ENCODE peak calls at places on chromosomes 2 and 18, in eight cellular contexts. One of them, this sample, is unnamed.

GRCh38 chr18:45962461-45962860 is 4.7 kb downstream of the EPG5 start:
- DNase-seq in HS-5: peak; percentile 78
- DNase-seq in NB4: peak; percentile 4
- DNase-seq in mesenchymal stem cell: peak; percentile 71
- DNase-seq in epithelial cell of esophagus: peak; percentile 56
- DNase-seq in pancreas: no peak
- DNase-seq in activated naive CD4-positive, alpha-beta T cell: no peak
- DNase-seq in fibroblast of the aortic adventitia: peak; percentile 36
- DNase-seq in this sample: no peak

GRCh38 chr18:8635087-8635486 is 25.9 kb downstream of the RAB12 start:
- DNase-seq in activated naive CD4-positive, alpha-beta T cell: no peak
- DNase-seq in HS-5: no peak
- DNase-seq in fibroblast of the aortic adventitia: peak; percentile 79
- DNase-seq in pancreas: no peak
- DNase-seq in mesenchymal stem cell: no peak
- DNase-seq in epithelial cell of esophagus: no peak
- DNase-seq in NB4: no peak
- DNase-seq in this sample: no peak

GRCh38 chr2:120964819-120965218 is 229.2 kb downstream of the GLI2 start:
- DNase-seq in HS-5: no peak
- DNase-seq in fibroblast of the aortic adventitia: peak; percentile 28
- DNase-seq in activated naive CD4-positive, alpha-beta T cell: no peak
- DNase-seq in NB4: no peak
- DNase-seq in epithelial cell of esophagus: no peak
- DNase-seq in mesenchymal stem cell: peak; percentile 26
- DNase-seq in pancreas: no peak
- DNase-seq in this sample: no peak

GRCh38 chr2:110931648-110932047 is 189.1 kb upstream of the BCL2L11 start:
- DNase-seq in epithelial cell of esophagus: peak; percentile 80
- DNase-seq in activated naive CD4-positive, alpha-beta T cell: no peak
- DNase-seq in NB4: no peak
- DNase-seq in HS-5: peak; percentile 79
- DNase-seq in fibroblast of the aortic adventitia: peak; percentile 54
- DNase-seq in mesenchymal stem cell: no peak
- DNase-seq in pancreas: no peak
- DNase-seq in this sample: no peak

GRCh38 chr2:144650886-144651285 is 131.0 kb upstream of the ZEB2 start:
- DNase-seq in epithelial cell of esophagus: no peak
- DNase-seq in NB4: no peak
- DNase-seq in HS-5: no peak
- DNase-seq in mesenchymal stem cell: no peak
- DNase-seq in fibroblast of the aortic adventitia: no peak
- DNase-seq in pancreas: no peak
- DNase-seq in activated naive CD4-positive, alpha-beta T cell: no peak
- DNase-seq in this sample: no peak

GRCh38 chr2:433216-433615 is 145.3 kb upstream of the ALKAL2 start:
- DNase-seq in activated naive CD4-positive, alpha-beta T cell: no peak
- DNase-seq in mesenchymal stem cell: no peak
- DNase-seq in fibroblast of the aortic adventitia: no peak
- DNase-seq in epithelial cell of esophagus: no peak
- DNase-seq in HS-5: no peak
- DNase-seq in NB4: no peak
- DNase-seq in pancreas: no peak
- DNase-seq in this sample: no peak

GRCh38 chr2:68234405-68234804 is 17.9 kb downstream of the PPP3R1 start:
- DNase-seq in NB4: no peak
- DNase-seq in activated naive CD4-positive, alpha-beta T cell: no peak
- DNase-seq in HS-5: no peak
- DNase-seq in mesenchymal stem cell: no peak
- DNase-seq in fibroblast of the aortic adventitia: no peak
- DNase-seq in epithelial cell of esophagus: no peak
- DNase-seq in pancreas: no peak
- DNase-seq in this sample: no peak

GRCh38 chr18:44458777-44459176 is 221.9 kb upstream of the SETBP1 start:
- DNase-seq in epithelial cell of esophagus: peak; percentile 93
- DNase-seq in activated naive CD4-positive, alpha-beta T cell: no peak
- DNase-seq in NB4: no peak
- DNase-seq in pancreas: no peak
- DNase-seq in HS-5: peak; percentile 40
- DNase-seq in fibroblast of the aortic adventitia: peak; percentile 65
- DNase-seq in mesenchymal stem cell: peak; percentile 54
- DNase-seq in this sample: no peak

GRCh38 chr2:229133155-229133772 is 137.8 kb downstream of the PID1 start:
- DNase-seq in fibroblast of the aortic adventitia: peak; percentile 70
- DNase-seq in activated naive CD4-positive, alpha-beta T cell: no peak
- DNase-seq in pancreas: no peak
- DNase-seq in epithelial cell of esophagus: peak; percentile 77
- DNase-seq in HS-5: no peak
- DNase-seq in mesenchymal stem cell: peak; percentile 36
- DNase-seq in NB4: peak; percentile 41
- DNase-seq in this sample: peak; percentile 12

GRCh38 chr2:212863185-212863588 is 288.2 kb downstream of the IKZF2 start:
- DNase-seq in NB4: peak; percentile 74
- DNase-seq in HS-5: no peak
- DNase-seq in fibroblast of the aortic adventitia: peak; percentile 28
- DNase-seq in mesenchymal stem cell: peak; percentile 26
- DNase-seq in epithelial cell of esophagus: peak; percentile 62
- DNase-seq in pancreas: no peak
- DNase-seq in activated naive CD4-positive, alpha-beta T cell: no peak
- DNase-seq in this sample: peak; percentile 30

GRCh38 chr18:67509711-67510110 is 6.8 kb downstream of the DSEL start:
- DNase-seq in activated naive CD4-positive, alpha-beta T cell: no peak
- DNase-seq in mesenchymal stem cell: peak; percentile 14
- DNase-seq in pancreas: no peak
- DNase-seq in NB4: no peak
- DNase-seq in fibroblast of the aortic adventitia: peak; percentile 85
- DNase-seq in epithelial cell of esophagus: no peak
- DNase-seq in HS-5: no peak
- DNase-seq in this sample: no peak

GRCh38 chr2:135066710-135067109 is 14.6 kb downstream of the RAB3GAP1 start:
- DNase-seq in HS-5: peak; percentile 19
- DNase-seq in fibroblast of the aortic adventitia: no peak
- DNase-seq in mesenchymal stem cell: no peak
- DNase-seq in NB4: no peak
- DNase-seq in epithelial cell of esophagus: peak; percentile 24
- DNase-seq in pancreas: no peak
- DNase-seq in activated naive CD4-positive, alpha-beta T cell: no peak
- DNase-seq in this sample: no peak

GRCh38 chr2:50769416-50769815 is 262.5 kb downstream of the NRXN1 start:
- DNase-seq in epithelial cell of esophagus: no peak
- DNase-seq in HS-5: no peak
- DNase-seq in NB4: no peak
- DNase-seq in mesenchymal stem cell: no peak
- DNase-seq in activated naive CD4-positive, alpha-beta T cell: no peak
- DNase-seq in fibroblast of the aortic adventitia: no peak
- DNase-seq in pancreas: no peak
- DNase-seq in this sample: no peak

GRCh38 chr2:232076736-232077135 is 115.2 kb downstream of the DIS3L2 start:
- DNase-seq in HS-5: no peak
- DNase-seq in activated naive CD4-positive, alpha-beta T cell: no peak
- DNase-seq in fibroblast of the aortic adventitia: no peak
- DNase-seq in NB4: no peak
- DNase-seq in epithelial cell of esophagus: no peak
- DNase-seq in mesenchymal stem cell: no peak
- DNase-seq in pancreas: no peak
- DNase-seq in this sample: no peak

GRCh38 chr18:51133580-51134160 is 63.8 kb downstream of the MEX3C start:
- DNase-seq in pancreas: no peak
- DNase-seq in fibroblast of the aortic adventitia: peak; percentile 26
- DNase-seq in NB4: no peak
- DNase-seq in activated naive CD4-positive, alpha-beta T cell: no peak
- DNase-seq in epithelial cell of esophagus: peak; percentile 5
- DNase-seq in HS-5: no peak
- DNase-seq in mesenchymal stem cell: no peak
- DNase-seq in this sample: no peak

GRCh38 chr2:47023332-47023731 is 107.7 kb upstream of the MCFD2 start:
- DNase-seq in HS-5: no peak
- DNase-seq in epithelial cell of esophagus: no peak
- DNase-seq in fibroblast of the aortic adventitia: no peak
- DNase-seq in NB4: no peak
- DNase-seq in mesenchymal stem cell: no peak
- DNase-seq in activated naive CD4-positive, alpha-beta T cell: no peak
- DNase-seq in pancreas: no peak
- DNase-seq in this sample: no peak

GRCh38 chr2:239963646-239964205 is 61.4 kb downstream of the NDUFA10 start:
- DNase-seq in fibroblast of the aortic adventitia: no peak
- DNase-seq in NB4: no peak
- DNase-seq in epithelial cell of esophagus: no peak
- DNase-seq in activated naive CD4-positive, alpha-beta T cell: no peak
- DNase-seq in mesenchymal stem cell: no peak
- DNase-seq in pancreas: no peak
- DNase-seq in HS-5: no peak
- DNase-seq in this sample: no peak

GRCh38 chr2:19711470-19712372 is 190.1 kb downstream of the TTC32 start:
- DNase-seq in mesenchymal stem cell: peak; percentile 98
- DNase-seq in pancreas: no peak
- DNase-seq in epithelial cell of esophagus: peak; percentile 97
- DNase-seq in HS-5: peak; percentile 97
- DNase-seq in activated naive CD4-positive, alpha-beta T cell: no peak
- DNase-seq in fibroblast of the aortic adventitia: peak; percentile 98
- DNase-seq in NB4: peak; percentile 34
- DNase-seq in this sample: peak; percentile 50

GRCh38 chr2:224260605-224261004 is 141.3 kb downstream of the FAM124B start:
- DNase-seq in fibroblast of the aortic adventitia: peak; percentile 62
- DNase-seq in mesenchymal stem cell: peak; percentile 53
- DNase-seq in NB4: no peak
- DNase-seq in pancreas: no peak
- DNase-seq in epithelial cell of esophagus: no peak
- DNase-seq in activated naive CD4-positive, alpha-beta T cell: no peak
- DNase-seq in HS-5: no peak
- DNase-seq in this sample: no peak

GRCh38 chr18:46104128-46104911 is at the start of gene HAUS1:
- DNase-seq in fibroblast of the aortic adventitia: peak; percentile 70
- DNase-seq in NB4: peak; percentile 91
- DNase-seq in mesenchymal stem cell: peak; percentile 76
- DNase-seq in epithelial cell of esophagus: peak; percentile 85
- DNase-seq in pancreas: peak; percentile 93
- DNase-seq in activated naive CD4-positive, alpha-beta T cell: peak; percentile 50
- DNase-seq in HS-5: peak; percentile 25
- DNase-seq in this sample: peak; percentile 70

GRCh38 chr2:44934024-44934423 is 7.5 kb upstream of the SIX3 start:
- DNase-seq in activated naive CD4-positive, alpha-beta T cell: no peak
- DNase-seq in fibroblast of the aortic adventitia: no peak
- DNase-seq in HS-5: no peak
- DNase-seq in epithelial cell of esophagus: no peak
- DNase-seq in pancreas: no peak
- DNase-seq in mesenchymal stem cell: no peak
- DNase-seq in NB4: peak; percentile 69
- DNase-seq in this sample: no peak

GRCh38 chr18:57352271-57352701 is at the start of gene ST8SIA3:
- DNase-seq in NB4: no peak
- DNase-seq in epithelial cell of esophagus: no peak
- DNase-seq in mesenchymal stem cell: no peak
- DNase-seq in HS-5: no peak
- DNase-seq in activated naive CD4-positive, alpha-beta T cell: no peak
- DNase-seq in pancreas: no peak
- DNase-seq in fibroblast of the aortic adventitia: no peak
- DNase-seq in this sample: no peak

GRCh38 chr2:73077424-73077795 is 5.9 kb upstream of the SFXN5 start:
- DNase-seq in activated naive CD4-positive, alpha-beta T cell: no peak
- DNase-seq in HS-5: no peak
- DNase-seq in epithelial cell of esophagus: no peak
- DNase-seq in fibroblast of the aortic adventitia: no peak
- DNase-seq in NB4: no peak
- DNase-seq in mesenchymal stem cell: no peak
- DNase-seq in pancreas: no peak
- DNase-seq in this sample: no peak

GRCh38 chr2:164868563-164869419 is 27.2 kb upstream of the COBLL1 start:
- DNase-seq in activated naive CD4-positive, alpha-beta T cell: no peak
- DNase-seq in mesenchymal stem cell: peak; percentile 12
- DNase-seq in HS-5: no peak
- DNase-seq in fibroblast of the aortic adventitia: no peak
- DNase-seq in epithelial cell of esophagus: no peak
- DNase-seq in NB4: no peak
- DNase-seq in pancreas: no peak
- DNase-seq in this sample: no peak

GRCh38 chr2:128354731-128355470 is 36.2 kb upstream of the HS6ST1 start:
- DNase-seq in HS-5: no peak
- DNase-seq in NB4: peak; percentile 42
- DNase-seq in fibroblast of the aortic adventitia: peak; percentile 71
- DNase-seq in activated naive CD4-positive, alpha-beta T cell: no peak
- DNase-seq in epithelial cell of esophagus: no peak
- DNase-seq in pancreas: no peak
- DNase-seq in mesenchymal stem cell: no peak
- DNase-seq in this sample: no peak

GRCh38 chr2:220166616-220167015 is 539.2 kb downstream of the SLC4A3 start:
- DNase-seq in epithelial cell of esophagus: no peak
- DNase-seq in mesenchymal stem cell: peak; percentile 33
- DNase-seq in pancreas: no peak
- DNase-seq in HS-5: no peak
- DNase-seq in fibroblast of the aortic adventitia: no peak
- DNase-seq in NB4: no peak
- DNase-seq in activated naive CD4-positive, alpha-beta T cell: no peak
- DNase-seq in this sample: no peak

GRCh38 chr18:9619545-9619944 is 5.2 kb upstream of the PPP4R1 start:
- DNase-seq in HS-5: no peak
- DNase-seq in pancreas: no peak
- DNase-seq in activated naive CD4-positive, alpha-beta T cell: no peak
- DNase-seq in epithelial cell of esophagus: peak; percentile 51
- DNase-seq in NB4: peak; percentile 16
- DNase-seq in fibroblast of the aortic adventitia: peak; percentile 86
- DNase-seq in mesenchymal stem cell: peak; percentile 78
- DNase-seq in this sample: no peak

GRCh38 chr2:170162261-170162612 is 15.7 kb upstream of the MYO3B start:
- DNase-seq in epithelial cell of esophagus: peak; percentile 89
- DNase-seq in mesenchymal stem cell: no peak
- DNase-seq in activated naive CD4-positive, alpha-beta T cell: no peak
- DNase-seq in HS-5: peak; percentile 49
- DNase-seq in NB4: no peak
- DNase-seq in fibroblast of the aortic adventitia: no peak
- DNase-seq in pancreas: no peak
- DNase-seq in this sample: no peak

GRCh38 chr2:39547811-39548719 is 111.0 kb upstream of the MAP4K3 start:
- DNase-seq in HS-5: peak; percentile 89
- DNase-seq in mesenchymal stem cell: peak; percentile 70
- DNase-seq in NB4: no peak
- DNase-seq in epithelial cell of esophagus: peak; percentile 96
- DNase-seq in pancreas: no peak
- DNase-seq in fibroblast of the aortic adventitia: no peak
- DNase-seq in activated naive CD4-positive, alpha-beta T cell: no peak
- DNase-seq in this sample: no peak

GRCh38 chr18:46418657-46419260 is 238.3 kb downstream of the LOXHD1 start:
- DNase-seq in epithelial cell of esophagus: no peak
- DNase-seq in HS-5: no peak
- DNase-seq in activated naive CD4-positive, alpha-beta T cell: no peak
- DNase-seq in pancreas: no peak
- DNase-seq in fibroblast of the aortic adventitia: peak; percentile 28
- DNase-seq in NB4: no peak
- DNase-seq in mesenchymal stem cell: no peak
- DNase-seq in this sample: no peak

GRCh38 chr2:230898661-230899091 is 26.4 kb downstream of the GPR55 start:
- DNase-seq in pancreas: no peak
- DNase-seq in activated naive CD4-positive, alpha-beta T cell: no peak
- DNase-seq in HS-5: no peak
- DNase-seq in fibroblast of the aortic adventitia: no peak
- DNase-seq in NB4: no peak
- DNase-seq in mesenchymal stem cell: no peak
- DNase-seq in epithelial cell of esophagus: no peak
- DNase-seq in this sample: no peak

GRCh38 chr2:221958224-221958623 is 340.6 kb downstream of the PAX3 start:
- DNase-seq in HS-5: no peak
- DNase-seq in activated naive CD4-positive, alpha-beta T cell: no peak
- DNase-seq in epithelial cell of esophagus: no peak
- DNase-seq in mesenchymal stem cell: no peak
- DNase-seq in fibroblast of the aortic adventitia: peak; percentile 4
- DNase-seq in NB4: peak; percentile 4
- DNase-seq in pancreas: no peak
- DNase-seq in this sample: peak; percentile 23

GRCh38 chr2:139293992-139294548 is 513.9 kb upstream of the NXPH2 start:
- DNase-seq in activated naive CD4-positive, alpha-beta T cell: no peak
- DNase-seq in mesenchymal stem cell: no peak
- DNase-seq in fibroblast of the aortic adventitia: no peak
- DNase-seq in pancreas: no peak
- DNase-seq in epithelial cell of esophagus: no peak
- DNase-seq in NB4: no peak
- DNase-seq in HS-5: no peak
- DNase-seq in this sample: no peak